ENCODE peak calls at places on chromosomes 12 and 14, in ten cellular contexts. One of them, this sample, is unnamed.

GRCh38 chr12:88242161-88242925 is 100.2 kb downstream of the TMTC3 start:
- DNase-seq in right atrium auricular region: no peak
- DNase-seq in MCF 10A: peak
- DNase-seq in thyroid gland: no peak
- DNase-seq in Caco-2: no peak
- DNase-seq in transverse colon: no peak
- DNase-seq in CD8-positive, alpha-beta T cell: no peak
- DNase-seq in H1: no peak
- DNase-seq in endothelial cell: no peak
- DNase-seq in activated B cell treated with CpG ODN at 0.5 μM for 24 hours: no peak
- DNase-seq in this sample: no peak

GRCh38 chr12:27607611-27608010 is 83.6 kb downstream of the PPFIBP1 start:
- DNase-seq in right atrium auricular region: no peak
- DNase-seq in MCF 10A: no peak
- DNase-seq in thyroid gland: no peak
- DNase-seq in Caco-2: no peak
- DNase-seq in transverse colon: no peak
- DNase-seq in CD8-positive, alpha-beta T cell: no peak
- DNase-seq in H1: no peak
- DNase-seq in endothelial cell: no peak
- DNase-seq in activated B cell treated with CpG ODN at 0.5 μM for 24 hours: no peak
- DNase-seq in this sample: no peak

GRCh38 chr12:93292731-93293566 is 84.8 kb upstream of the NUDT4 start:
- DNase-seq in right atrium auricular region: no peak
- DNase-seq in MCF 10A: no peak
- DNase-seq in thyroid gland: no peak
- DNase-seq in Caco-2: peak
- DNase-seq in transverse colon: no peak
- DNase-seq in CD8-positive, alpha-beta T cell: no peak
- DNase-seq in H1: no peak
- DNase-seq in endothelial cell: no peak
- DNase-seq in activated B cell treated with CpG ODN at 0.5 μM for 24 hours: no peak
- DNase-seq in this sample: no peak

GRCh38 chr14:61420326-61420725 is 98.9 kb downstream of the PRKCH start:
- DNase-seq in right atrium auricular region: no peak
- DNase-seq in MCF 10A: peak
- DNase-seq in thyroid gland: peak
- DNase-seq in Caco-2: no peak
- DNase-seq in transverse colon: no peak
- DNase-seq in CD8-positive, alpha-beta T cell: no peak
- DNase-seq in H1: no peak
- DNase-seq in endothelial cell: no peak
- DNase-seq in activated B cell treated with CpG ODN at 0.5 μM for 24 hours: no peak
- DNase-seq in this sample: no peak

GRCh38 chr14:94400454-94400853 is 12.1 kb upstream of the SERPINA1 start:
- DNase-seq in right atrium auricular region: no peak
- DNase-seq in MCF 10A: no peak
- DNase-seq in thyroid gland: no peak
- DNase-seq in Caco-2: peak
- DNase-seq in transverse colon: no peak
- DNase-seq in CD8-positive, alpha-beta T cell: no peak
- DNase-seq in H1: no peak
- DNase-seq in endothelial cell: no peak
- DNase-seq in activated B cell treated with CpG ODN at 0.5 μM for 24 hours: no peak
- DNase-seq in this sample: no peak

GRCh38 chr14:90060312-90060964 is 1.4 kb upstream of the KCNK13 start:
- DNase-seq in right atrium auricular region: no peak
- DNase-seq in MCF 10A: peak
- DNase-seq in thyroid gland: peak
- DNase-seq in Caco-2: peak
- DNase-seq in transverse colon: peak
- DNase-seq in CD8-positive, alpha-beta T cell: no peak
- DNase-seq in H1: peak
- DNase-seq in endothelial cell: peak
- DNase-seq in activated B cell treated with CpG ODN at 0.5 μM for 24 hours: peak
- DNase-seq in this sample: no peak

GRCh38 chr12:76927170-76927784 is 48.5 kb upstream of the CSRP2 start:
- DNase-seq in right atrium auricular region: no peak
- DNase-seq in MCF 10A: peak
- DNase-seq in thyroid gland: no peak
- DNase-seq in Caco-2: peak
- DNase-seq in transverse colon: peak
- DNase-seq in CD8-positive, alpha-beta T cell: no peak
- DNase-seq in H1: peak
- DNase-seq in endothelial cell: peak
- DNase-seq in activated B cell treated with CpG ODN at 0.5 μM for 24 hours: no peak
- DNase-seq in this sample: no peak

GRCh38 chr12:107670999-107671643 is 14.5 kb upstream of the PWP1 start:
- DNase-seq in right atrium auricular region: no peak
- DNase-seq in MCF 10A: peak
- DNase-seq in thyroid gland: peak
- DNase-seq in Caco-2: peak
- DNase-seq in transverse colon: peak
- DNase-seq in CD8-positive, alpha-beta T cell: no peak
- DNase-seq in H1: peak
- DNase-seq in endothelial cell: peak
- DNase-seq in activated B cell treated with CpG ODN at 0.5 μM for 24 hours: no peak
- DNase-seq in this sample: no peak

GRCh38 chr12:1533602-1534304 is 60.6 kb downstream of the FBXL14 start:
- DNase-seq in right atrium auricular region: no peak
- DNase-seq in MCF 10A: no peak
- DNase-seq in thyroid gland: no peak
- DNase-seq in Caco-2: no peak
- DNase-seq in transverse colon: peak
- DNase-seq in CD8-positive, alpha-beta T cell: peak
- DNase-seq in H1: no peak
- DNase-seq in endothelial cell: no peak
- DNase-seq in activated B cell treated with CpG ODN at 0.5 μM for 24 hours: peak
- DNase-seq in this sample: no peak

GRCh38 chr12:115606040-115606439 is 671.5 kb downstream of the MED13L start:
- DNase-seq in right atrium auricular region: no peak
- DNase-seq in MCF 10A: no peak
- DNase-seq in thyroid gland: no peak
- DNase-seq in Caco-2: no peak
- DNase-seq in transverse colon: no peak
- DNase-seq in CD8-positive, alpha-beta T cell: no peak
- DNase-seq in H1: no peak
- DNase-seq in endothelial cell: no peak
- DNase-seq in activated B cell treated with CpG ODN at 0.5 μM for 24 hours: no peak
- DNase-seq in this sample: no peak

GRCh38 chr14:75577724-75578098 is 709 bp upstream of the FLVCR2 start:
- DNase-seq in right atrium auricular region: peak
- DNase-seq in MCF 10A: peak
- DNase-seq in thyroid gland: peak
- DNase-seq in Caco-2: peak
- DNase-seq in transverse colon: peak
- DNase-seq in CD8-positive, alpha-beta T cell: peak
- DNase-seq in H1: peak
- DNase-seq in endothelial cell: peak
- DNase-seq in activated B cell treated with CpG ODN at 0.5 μM for 24 hours: peak
- DNase-seq in this sample: peak

GRCh38 chr12:129753596-129753995 is 150.2 kb downstream of the TMEM132D start:
- DNase-seq in right atrium auricular region: no peak
- DNase-seq in MCF 10A: peak
- DNase-seq in thyroid gland: no peak
- DNase-seq in Caco-2: no peak
- DNase-seq in transverse colon: no peak
- DNase-seq in CD8-positive, alpha-beta T cell: no peak
- DNase-seq in H1: no peak
- DNase-seq in endothelial cell: no peak
- DNase-seq in activated B cell treated with CpG ODN at 0.5 μM for 24 hours: no peak
- DNase-seq in this sample: no peak

GRCh38 chr14:21238823-21239518 is 30.3 kb downstream of the HNRNPC start:
- DNase-seq in right atrium auricular region: no peak
- DNase-seq in MCF 10A: no peak
- DNase-seq in thyroid gland: no peak
- DNase-seq in Caco-2: no peak
- DNase-seq in transverse colon: no peak
- DNase-seq in CD8-positive, alpha-beta T cell: no peak
- DNase-seq in H1: no peak
- DNase-seq in endothelial cell: no peak
- DNase-seq in activated B cell treated with CpG ODN at 0.5 μM for 24 hours: no peak
- DNase-seq in this sample: no peak

GRCh38 chr12:94707892-94708291 is 57.5 kb upstream of the TMCC3 start:
- DNase-seq in right atrium auricular region: no peak
- DNase-seq in MCF 10A: no peak
- DNase-seq in thyroid gland: peak
- DNase-seq in Caco-2: no peak
- DNase-seq in transverse colon: peak
- DNase-seq in CD8-positive, alpha-beta T cell: no peak
- DNase-seq in H1: no peak
- DNase-seq in endothelial cell: no peak
- DNase-seq in activated B cell treated with CpG ODN at 0.5 μM for 24 hours: no peak
- DNase-seq in this sample: no peak

GRCh38 chr14:91649930-91650329 is 82.0 kb downstream of the CATSPERB start:
- DNase-seq in right atrium auricular region: no peak
- DNase-seq in MCF 10A: peak
- DNase-seq in thyroid gland: peak
- DNase-seq in Caco-2: peak
- DNase-seq in transverse colon: no peak
- DNase-seq in CD8-positive, alpha-beta T cell: no peak
- DNase-seq in H1: no peak
- DNase-seq in endothelial cell: peak
- DNase-seq in activated B cell treated with CpG ODN at 0.5 μM for 24 hours: no peak
- DNase-seq in this sample: no peak

GRCh38 chr12:13666806-13667205 is 314.6 kb downstream of the GRIN2B start:
- DNase-seq in right atrium auricular region: no peak
- DNase-seq in MCF 10A: no peak
- DNase-seq in thyroid gland: no peak
- DNase-seq in Caco-2: no peak
- DNase-seq in transverse colon: no peak
- DNase-seq in CD8-positive, alpha-beta T cell: no peak
- DNase-seq in H1: no peak
- DNase-seq in endothelial cell: no peak
- DNase-seq in activated B cell treated with CpG ODN at 0.5 μM for 24 hours: no peak
- DNase-seq in this sample: no peak
- TF ChIP-seq CTCF in right atrium auricular region: no peak
- TF ChIP-seq CTCF in MCF 10A: no peak
- TF ChIP-seq CTCF in thyroid gland: no peak
- TF ChIP-seq CTCF in Caco-2: peak
- TF ChIP-seq CTCF in transverse colon: no peak
- TF ChIP-seq CTCF in CD8-positive, alpha-beta T cell: no peak
- TF ChIP-seq CTCF in H1: no peak
- TF ChIP-seq CTCF in endothelial cell: peak
- TF ChIP-seq CTCF in activated B cell treated with CpG ODN at 0.5 μM for 24 hours: no peak
- TF ChIP-seq CTCF in this sample: no peak

DNA sequence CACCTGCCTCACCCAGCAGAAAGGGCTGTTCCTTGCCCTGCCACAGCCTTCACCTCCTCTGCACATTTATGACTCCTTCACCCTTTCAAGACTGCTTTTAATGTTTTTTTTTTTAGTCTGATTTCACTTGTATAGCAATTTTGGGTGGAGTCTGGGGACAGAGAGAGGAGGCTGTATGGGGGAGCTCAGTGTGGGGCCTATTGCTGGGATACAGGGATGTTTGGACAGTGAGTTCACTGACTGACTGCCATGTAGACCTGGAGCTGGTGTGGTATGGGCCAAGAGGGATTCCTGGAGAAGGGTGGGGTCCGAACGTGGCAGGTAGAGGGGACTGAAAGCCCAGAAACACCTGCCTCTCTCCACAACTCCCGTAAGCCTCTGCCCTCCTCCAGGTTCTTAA is 1.9 kb upstream of the KRT85 start:
- DNase-seq in right atrium auricular region: no peak
- DNase-seq in MCF 10A: no peak
- DNase-seq in thyroid gland: no peak
- DNase-seq in Caco-2: no peak
- DNase-seq in transverse colon: no peak
- DNase-seq in CD8-positive, alpha-beta T cell: no peak
- DNase-seq in H1: no peak
- DNase-seq in endothelial cell: no peak
- DNase-seq in activated B cell treated with CpG ODN at 0.5 μM for 24 hours: no peak
- DNase-seq in this sample: no peak
- TF ChIP-seq CTCF in right atrium auricular region: no peak
- TF ChIP-seq CTCF in MCF 10A: no peak
- TF ChIP-seq CTCF in thyroid gland: no peak
- TF ChIP-seq CTCF in Caco-2: no peak
- TF ChIP-seq CTCF in transverse colon: no peak
- TF ChIP-seq CTCF in CD8-positive, alpha-beta T cell: no peak
- TF ChIP-seq CTCF in H1: no peak
- TF ChIP-seq CTCF in endothelial cell: no peak
- TF ChIP-seq CTCF in activated B cell treated with CpG ODN at 0.5 μM for 24 hours: no peak
- TF ChIP-seq CTCF in this sample: no peak

GRCh38 chr12:104458645-104459555 is 2.2 kb downstream of the CHST11 start:
- DNase-seq in right atrium auricular region: no peak
- DNase-seq in MCF 10A: peak
- DNase-seq in thyroid gland: no peak
- DNase-seq in Caco-2: no peak
- DNase-seq in transverse colon: peak
- DNase-seq in CD8-positive, alpha-beta T cell: no peak
- DNase-seq in H1: peak
- DNase-seq in endothelial cell: no peak
- DNase-seq in activated B cell treated with CpG ODN at 0.5 μM for 24 hours: peak
- DNase-seq in this sample: no peak
- TF ChIP-seq CTCF in right atrium auricular region: no peak
- TF ChIP-seq CTCF in MCF 10A: no peak
- TF ChIP-seq CTCF in thyroid gland: no peak
- TF ChIP-seq CTCF in Caco-2: no peak
- TF ChIP-seq CTCF in transverse colon: no peak
- TF ChIP-seq CTCF in CD8-positive, alpha-beta T cell: no peak
- TF ChIP-seq CTCF in H1: no peak
- TF ChIP-seq CTCF in endothelial cell: no peak
- TF ChIP-seq CTCF in activated B cell treated with CpG ODN at 0.5 μM for 24 hours: no peak
- TF ChIP-seq CTCF in this sample: no peak

GRCh38 chr14:63457498-63457897 is 85.7 kb downstream of the PPP2R5E start:
- DNase-seq in right atrium auricular region: no peak
- DNase-seq in MCF 10A: no peak
- DNase-seq in thyroid gland: no peak
- DNase-seq in Caco-2: no peak
- DNase-seq in transverse colon: no peak
- DNase-seq in CD8-positive, alpha-beta T cell: no peak
- DNase-seq in H1: no peak
- DNase-seq in endothelial cell: no peak
- DNase-seq in activated B cell treated with CpG ODN at 0.5 μM for 24 hours: no peak
- DNase-seq in this sample: no peak
- TF ChIP-seq CTCF in right atrium auricular region: no peak
- TF ChIP-seq CTCF in MCF 10A: no peak
- TF ChIP-seq CTCF in thyroid gland: no peak
- TF ChIP-seq CTCF in Caco-2: no peak
- TF ChIP-seq CTCF in transverse colon: no peak
- TF ChIP-seq CTCF in CD8-positive, alpha-beta T cell: no peak
- TF ChIP-seq CTCF in H1: no peak
- TF ChIP-seq CTCF in endothelial cell: no peak
- TF ChIP-seq CTCF in activated B cell treated with CpG ODN at 0.5 μM for 24 hours: no peak
- TF ChIP-seq CTCF in this sample: no peak

This sample was measured in coronary artery.